ENCODE peak calls at places on chromosomes 16 and 17, in six cellular contexts. P, G, F, Q, Y and U are unnamed samples. For H3K4me1, the result is how much of the 10 kb centered on the place peaks cover.

GRCh38 chr16:23187341-23187740 is 4.8 kb downstream of the SCNN1G start:
- DNase-seq in P (no peak), G (no peak), F (no peak), Q (no peak), Y (no peak), U (no peak)

GRCh38 chr17:59785091-59785799 is 77.8 kb downstream of the VMP1 start:
- DNase-seq in P (no peak), G (no peak), F (peak), Q (peak), Y (no peak), U (no peak)

GRCh38 chr17:69912819-69913218 is 162.2 kb upstream of the KCNJ16 start:
- DNase-seq in P (no peak), G (no peak), F (no peak), Q (no peak), Y (no peak), U (no peak)

GRCh38 chr17:45818708-45819107 is 26.0 kb upstream of the SPPL2C start:
- DNase-seq in P (no peak), G (no peak), F (no peak), Q (no peak), Y (no peak), U (no peak)

GRCh38 chr17:71208111-71208704 is 912.6 kb upstream of the SOX9 start:
- DNase-seq in P (no peak), G (no peak), F (no peak), Q (no peak), Y (no peak), U (peak)

GRCh38 chr17:34644941-34645550 is 65.7 kb downstream of the TMEM132E start:
- DNase-seq in P (no peak), G (no peak), F (no peak), Q (no peak), Y (no peak), U (no peak)

GRCh38 chr17:57861000-57861736 is 11.3 kb upstream of the MRPS23 start:
- DNase-seq in P (peak), G (peak), F (peak), Q (peak), Y (peak), U (no peak)

GRCh38 chr16:85690469-85691064 is 1.8 kb upstream of the GINS2 start:
- DNase-seq in P (no peak), G (peak), F (no peak), Q (no peak), Y (no peak), U (no peak)

GRCh38 chr16:54928016-54928356 is 2.7 kb upstream of the IRX5 start:
- DNase-seq in P (no peak), G (no peak), F (peak), Q (peak), Y (peak), U (no peak)

GRCh38 chr17:81329927-81330883 is 35.1 kb upstream of the SLC38A10 start:
- DNase-seq in P (peak), G (no peak), F (no peak), Q (no peak), Y (peak), U (no peak)

GRCh38 chr17:27218719-27219488 is 75.0 kb upstream of the WSB1 start:
- DNase-seq in P (no peak), G (no peak), F (no peak), Q (no peak), Y (no peak), U (no peak)

GRCh38 chr16:86527366-86527765 is 17.0 kb downstream of the FOXF1 start:
- DNase-seq in P (no peak), G (no peak), F (no peak), Q (no peak), Y (no peak), U (no peak)

GRCh38 chr16:20844588-20844987 is 38.3 kb downstream of the REXO5 start:
- DNase-seq in P (no peak), G (no peak), F (peak), Q (no peak), Y (no peak), U (no peak)

GRCh38 chr17:4236456-4236855 is 27.3 kb downstream of the ANKFY1 start:
- DNase-seq in P (no peak), G (no peak), F (no peak), Q (no peak), Y (no peak), U (no peak)

GRCh38 chr16:20191566-20191965 is 117.9 kb upstream of the GPR139 start:
- DNase-seq in P (no peak), G (no peak), F (no peak), Q (no peak), Y (no peak), U (no peak)

GRCh38 chr17:19939993-19940721 is 37.5 kb downstream of the AKAP10 start:
- DNase-seq in P (no peak), G (no peak), F (no peak), Q (no peak), Y (no peak), U (no peak)

GRCh38 chr17:12519956-12520594 is 145.6 kb upstream of the MYOCD start:
- DNase-seq in P (no peak), G (no peak), F (no peak), Q (peak), Y (no peak), U (no peak)

GRCh38 chr16:10822702-10823101 is 4.1 kb upstream of the TVP23A start:
- DNase-seq in P (no peak), G (no peak), F (no peak), Q (no peak), Y (no peak), U (no peak)

GRCh38 chr16:20613471-20613887 is 37.3 kb upstream of the ACSM2B start:
- DNase-seq in P (no peak), G (no peak), F (no peak), Q (no peak), Y (no peak), U (no peak)

GRCh38 chr17:39002991-39003715 is 36.0 kb upstream of the FBXO47 start:
- DNase-seq in P (no peak), G (peak), F (peak), Q (no peak), Y (no peak), U (no peak)

GRCh38 chr17:66214893-66215528 is 14.2 kb downstream of the APOH start:
- DNase-seq in P (no peak), G (no peak), F (no peak), Q (no peak), Y (no peak), U (no peak)

GRCh38 chr16:29978081-29978480 is 4.4 kb downstream of the TAOK2 start:
- DNase-seq in P (no peak), G (no peak), F (no peak), Q (no peak), Y (no peak), U (no peak)

GRCh38 chr17:50047488-50048126 is 8.3 kb upstream of the ITGA3 start:
- DNase-seq in P (peak), G (peak), F (peak), Q (peak), Y (no peak), U (peak)

GRCh38 chr16:9521749-9522370 is 430.4 kb downstream of the HAPSTR1 start:
- DNase-seq in P (no peak), G (no peak), F (no peak), Q (no peak), Y (no peak), U (no peak)

GRCh38 chr17:40224707-40225092 is 5.6 kb downstream of the WIPF2 start:
- DNase-seq in P (no peak), G (no peak), F (no peak), Q (no peak), Y (no peak), U (peak)

GRCh38 chr16:69481901-69482341 is 57.5 kb downstream of the CYB5B start:
- DNase-seq in P (peak), G (peak), F (peak), Q (no peak), Y (peak), U (peak)

GRCh38 chr17:57927048-57927723 is 28.0 kb downstream of the CUEDC1 start:
- DNase-seq in P (no peak), G (no peak), F (peak), Q (no peak), Y (peak), U (no peak)

GRCh38 chr17:6231886-6232767 is 161.9 kb downstream of the WSCD1 start:
- DNase-seq in P (peak), G (no peak), F (peak), Q (peak), Y (peak), U (peak)

GRCh38 chr17:80640379-80641071 is 95.9 kb downstream of the RPTOR start:
- DNase-seq in P (no peak), G (no peak), F (no peak), Q (no peak), Y (no peak), U (no peak)

GRCh38 chr16:69176033-69176780 is 10.8 kb upstream of the SNTB2 start:
- DNase-seq in P (no peak), G (no peak), F (peak), Q (peak), Y (no peak), U (peak)

GRCh38 chr17:61340431-61340830 is 59.2 kb upstream of the TBX2 start:
- DNase-seq in P (no peak), G (no peak), F (no peak), Q (no peak), Y (no peak), U (peak)

GRCh38 chr17:4142107-4142900 is 526 bp downstream of the ZZEF1 start:
- DNase-seq in P (no peak), G (peak), F (peak), Q (peak), Y (peak), U (no peak)

DNA sequence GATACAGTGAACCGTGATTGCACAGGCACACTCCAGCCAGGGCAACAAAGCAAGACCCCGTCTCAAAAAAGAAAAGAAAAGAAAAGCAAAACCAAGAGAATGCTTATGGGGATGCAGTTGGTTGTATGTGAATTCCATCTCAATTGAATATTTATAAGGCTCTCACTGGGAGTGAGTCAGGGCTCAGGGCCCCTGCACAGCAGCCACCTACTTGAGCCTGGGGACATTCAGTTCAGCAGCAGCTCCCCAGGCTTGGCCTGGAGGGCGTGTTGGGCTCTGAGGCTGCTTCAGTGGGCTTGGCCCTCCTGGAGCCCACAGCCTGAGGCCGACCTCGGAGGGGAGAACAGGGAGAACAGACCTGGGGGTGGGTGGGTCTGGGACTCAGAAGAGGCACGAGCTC is 24.6 kb downstream of the ZFPM1 start:
- DNase-seq in P (no peak), G (no peak), F (no peak), Q (no peak), Y (no peak), U (no peak)
- H3K4me1 ChIP-seq in P (under half), G (under half), F (under half), Q (under half), Y (under half), U (under half)

GRCh38 chr17:1997146-1997586 is 28.0 kb downstream of the RTN4RL1 start:
- DNase-seq in P (no peak), G (no peak), F (no peak), Q (no peak), Y (no peak), U (peak)

GRCh38 chr17:1999557-2000251 is 25.4 kb downstream of the RTN4RL1 start:
- DNase-seq in P (peak), G (peak), F (peak), Q (peak), Y (peak), U (no peak)

GRCh38 chr17:1996243-1997145 is 28.6 kb downstream of the RTN4RL1 start:
- DNase-seq in P (no peak), G (no peak), F (no peak), Q (no peak), Y (no peak), U (no peak)

GRCh38 chr17:1998426-1998784 is 26.7 kb downstream of the RTN4RL1 start:
- DNase-seq in P (no peak), G (no peak), F (no peak), Q (no peak), Y (peak), U (no peak)

DNA sequence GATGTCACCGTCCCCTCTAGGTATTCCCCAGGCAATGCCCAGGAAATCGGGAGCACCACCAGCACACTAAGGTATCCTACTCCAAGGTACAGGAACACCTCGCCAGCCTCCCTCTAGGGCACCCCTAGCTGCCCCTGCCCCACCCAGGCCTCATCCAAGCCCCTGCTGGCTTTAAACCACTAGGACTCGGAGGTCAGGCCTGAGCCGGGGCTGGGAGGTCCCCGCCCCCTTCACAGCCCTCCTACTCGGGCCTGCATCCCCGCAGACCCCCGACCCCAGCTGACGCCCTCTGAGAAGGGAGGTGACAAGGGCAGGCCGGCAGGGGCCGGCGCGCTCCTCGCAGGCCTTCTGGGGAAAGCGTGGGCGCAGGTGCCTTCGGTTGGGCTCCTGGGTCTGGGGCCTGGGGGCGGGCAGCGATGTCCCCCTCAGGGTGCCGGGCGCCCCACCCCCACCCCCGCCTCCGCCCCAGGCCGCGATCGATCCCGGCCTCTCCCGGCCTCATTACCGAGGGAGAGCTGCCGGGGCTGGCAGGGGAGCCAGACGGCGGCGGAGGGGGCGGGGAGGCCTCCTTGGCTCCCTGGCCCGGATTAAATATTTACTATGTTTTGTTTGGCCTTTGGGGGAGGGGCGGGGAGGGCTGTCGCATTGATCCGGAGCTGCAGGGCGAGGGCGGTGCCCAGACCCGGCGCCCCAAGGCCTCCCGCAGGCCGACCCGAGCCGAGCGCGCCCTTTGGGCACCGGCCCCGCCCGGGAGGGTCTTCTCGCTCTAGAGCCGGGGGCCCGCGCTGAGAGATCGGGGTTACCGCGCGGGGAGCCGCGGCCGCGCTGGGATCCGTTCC is 27.3 kb downstream of the RTN4RL1 start:
- DNase-seq in P (peak), G (peak), F (no peak), Q (no peak), Y (peak), U (no peak)
- H3K4me1 ChIP-seq in P (under half), G (under half), F (under half), Q (under half), Y (under half), U (under half)

GRCh38 chr16:84103678-84104077 is 13.1 kb downstream of the MBTPS1 start:
- DNase-seq in P (no peak), G (no peak), F (peak), Q (no peak), Y (no peak), U (no peak)
- H3K4me1 ChIP-seq in P (under half), G (under half), F (under half), Q (under half), Y (under half), U (under half)

DNA sequence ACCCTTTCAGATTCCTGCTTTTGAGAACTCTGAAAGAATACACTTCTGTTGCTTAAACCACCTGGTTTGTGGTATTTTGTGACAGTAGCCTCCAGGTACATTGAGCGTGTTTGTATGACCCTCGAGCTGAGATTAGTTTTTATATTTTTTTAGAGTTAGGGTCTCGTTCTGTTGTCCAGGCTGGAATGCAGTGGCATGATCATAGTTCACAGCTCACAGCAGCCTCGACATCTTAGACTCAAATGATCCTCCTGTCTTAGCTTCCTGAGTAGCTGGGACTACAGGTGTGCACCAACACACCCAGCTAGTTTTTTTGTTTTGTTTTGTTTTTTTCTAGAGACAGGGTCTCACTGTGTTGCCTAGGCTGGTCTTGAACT is 4.5 kb upstream of the ITPRIPL2 start:
- DNase-seq in P (no peak), G (no peak), F (no peak), Q (no peak), Y (no peak), U (no peak)
- H3K4me1 ChIP-seq in P (under half), G (under half), F (under half), Q (under half), Y (under half), U (under half)

DNA sequence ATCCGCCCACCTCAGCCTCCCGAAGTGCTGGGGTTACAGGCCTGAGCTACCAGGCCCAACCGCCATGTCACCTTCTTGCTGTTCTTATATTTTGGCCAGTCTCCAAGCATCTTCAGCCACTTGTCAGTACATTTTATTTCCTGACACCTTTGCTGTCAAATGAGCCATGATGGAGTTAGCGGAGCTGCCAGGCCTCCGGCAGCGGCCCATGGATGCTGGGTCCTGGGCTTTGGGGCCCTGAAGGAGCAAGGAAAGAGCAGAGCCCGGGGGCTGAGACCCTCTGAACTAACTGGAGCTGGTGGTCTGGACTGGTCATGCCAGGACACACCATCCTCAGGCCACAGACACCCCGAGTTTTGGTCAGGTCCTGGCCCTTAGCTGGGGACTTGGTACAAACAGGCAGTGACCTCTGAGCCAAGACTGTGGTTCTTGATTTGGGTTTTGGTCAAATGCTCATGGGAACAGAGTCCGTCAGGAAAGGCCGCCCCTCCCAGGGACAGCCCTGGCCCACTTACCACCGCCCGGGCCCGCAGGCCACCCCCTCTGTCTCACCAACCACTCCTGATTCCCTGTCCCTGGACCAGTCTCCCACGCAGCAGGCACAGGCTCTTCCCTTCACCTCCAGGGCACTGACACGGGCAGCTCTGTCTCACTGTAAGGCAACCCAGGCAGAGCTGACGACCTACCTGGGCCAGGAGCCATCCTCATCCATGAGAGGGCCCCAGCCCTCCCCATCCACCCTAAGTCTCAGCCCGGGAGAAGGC is 42.0 kb downstream of the TNFRSF13B start:
- DNase-seq in P (no peak), G (peak), F (no peak), Q (no peak), Y (no peak), U (no peak)
- H3K4me1 ChIP-seq in P (under half), G (under half), F (under half), Q (under half), Y (under half), U (under half)

GRCh38 chr16:3878610-3879009 is 1.9 kb downstream of the CREBBP start:
- DNase-seq in P (no peak), G (no peak), F (no peak), Q (no peak), Y (no peak), U (no peak)

GRCh38 chr16:3876160-3876559 is 4.4 kb downstream of the CREBBP start:
- DNase-seq in P (no peak), G (no peak), F (no peak), Q (no peak), Y (no peak), U (no peak)

GRCh38 chr16:3874242-3874641 is 6.3 kb downstream of the CREBBP start:
- DNase-seq in P (no peak), G (no peak), F (no peak), Q (no peak), Y (no peak), U (no peak)

GRCh38 chr16:3874794-3875692 is 5.5 kb downstream of the CREBBP start:
- DNase-seq in P (no peak), G (no peak), F (no peak), Q (no peak), Y (peak), U (no peak)

GRCh38 chr16:3876695-3877094 is 3.8 kb downstream of the CREBBP start:
- DNase-seq in P (no peak), G (no peak), F (no peak), Q (no peak), Y (no peak), U (no peak)
- H3K4me1 ChIP-seq in P (under half), G (half or more), F (under half), Q (under half), Y (under half), U (under half)

GRCh38 chr16:67697407-67697806 is 21.7 kb downstream of the GFOD2 start:
- DNase-seq in P (no peak), G (no peak), F (no peak), Q (no peak), Y (no peak), U (no peak)

GRCh38 chr16:67697813-67698212 is 21.3 kb downstream of the GFOD2 start:
- DNase-seq in P (no peak), G (no peak), F (no peak), Q (no peak), Y (no peak), U (no peak)

GRCh38 chr16:67699265-67699664 is 19.9 kb downstream of the GFOD2 start:
- DNase-seq in P (no peak), G (no peak), F (no peak), Q (no peak), Y (no peak), U (no peak)

GRCh38 chr16:67694611-67695010 is 24.5 kb downstream of the GFOD2 start:
- DNase-seq in P (no peak), G (no peak), F (no peak), Q (no peak), Y (no peak), U (no peak)
- H3K4me1 ChIP-seq in P (under half), G (under half), F (under half), Q (under half), Y (under half), U (under half)

GRCh38 chr17:77571141-77571540 is 387.4 kb upstream of the TNRC6C start:
- DNase-seq in P (no peak), G (no peak), F (no peak), Q (no peak), Y (peak), U (no peak)
- H3K4me1 ChIP-seq in P (under half), G (under half), F (under half), Q (under half), Y (under half), U (under half)

GRCh38 chr17:30506423-30506822 is 29.2 kb downstream of the GOSR1 start:
- DNase-seq in P (no peak), G (no peak), F (no peak), Q (no peak), Y (no peak), U (no peak)
- H3K4me1 ChIP-seq in P (under half), G (under half), F (under half), Q (under half), Y (under half), U (under half)

GRCh38 chr16:2029350-2029749 is 2.6 kb downstream of the NHERF2 start:
- DNase-seq in P (no peak), G (no peak), F (no peak), Q (no peak), Y (peak), U (no peak)

GRCh38 chr16:2028146-2028545 is 1.4 kb downstream of the NHERF2 start:
- DNase-seq in P (no peak), G (no peak), F (no peak), Q (no peak), Y (no peak), U (no peak)

GRCh38 chr16:2031081-2031577 is 4.4 kb downstream of the NHERF2 start:
- DNase-seq in P (no peak), G (no peak), F (peak), Q (no peak), Y (no peak), U (no peak)

GRCh38 chr16:2028620-2029220 is 2.0 kb downstream of the NHERF2 start:
- DNase-seq in P (no peak), G (no peak), F (no peak), Q (no peak), Y (no peak), U (no peak)

GRCh38 chr16:2030036-2030435 is 3.3 kb downstream of the NHERF2 start:
- DNase-seq in P (no peak), G (no peak), F (no peak), Q (no peak), Y (no peak), U (no peak)
- H3K4me1 ChIP-seq in P (under half), G (under half), F (under half), Q (under half), Y (under half), U (under half)